ENCODE peak calls at places on chromosomes 12 and 14, in nine cellular contexts. N is A549; X is Panc1; C is neural progenitor cell; G is CD8-positive, alpha-beta memory T cell; K is aorta; Y is breast epithelium; Z is SK-N-SH; V is body of pancreas. W is an unnamed sample.
A peak's percentile ranks its signal among the peaks of the same experiment; 100 is the strongest.

GRCh38 chr14:69886843-69887242 is 7.6 kb downstream of the SMOC1 start:
- DNase-seq in N (no peak), X (no peak), C (no peak), G (no peak), K (no peak), Y (no peak), Z (no peak), V (no peak), W (no peak)

GRCh38 chr12:14839262-14839661 is 4.1 kb downstream of the ART4 start:
- DNase-seq in N (no peak), X (no peak), C (no peak), G (no peak), K (no peak), Y (no peak), Z (no peak), V (no peak), W (no peak)

GRCh38 chr12:128715485-128715884 is 108.3 kb downstream of the SLC15A4 start:
- DNase-seq in N (no peak), X (no peak), C (no peak), G (no peak), K (no peak), Y (no peak), Z (no peak), V (no peak), W (no peak)

GRCh38 chr12:12939888-12940287 is 12.1 kb downstream of the GPRC5D start:
- DNase-seq in N (no peak), X (no peak), C (no peak), G (no peak), K (no peak), Y (no peak), Z (no peak), V (no peak), W (no peak)

GRCh38 chr14:30445852-30446251 is 113.1 kb upstream of the G2E3 start:
- DNase-seq in N (no peak), X (no peak), C (no peak), G (no peak), K (no peak), Y (no peak), Z (no peak), V (no peak), W (no peak)

GRCh38 chr14:78790262-78790661 is 620.1 kb downstream of the NRXN3 start:
- DNase-seq in N (no peak), X (no peak), C (peak; percentile 37), G (no peak), K (no peak), Y (no peak), Z (no peak), V (no peak), W (no peak)

GRCh38 chr12:120774169-120774916 is 48.7 kb downstream of the ACADS start:
- DNase-seq in N (no peak), X (no peak), C (no peak), G (no peak), K (no peak), Y (no peak), Z (no peak), V (no peak), W (no peak)

GRCh38 chr12:18749381-18749957 is 11.6 kb downstream of the CAPZA3 start:
- DNase-seq in N (no peak), X (no peak), C (no peak), G (no peak), K (no peak), Y (no peak), Z (no peak), V (no peak), W (no peak)

GRCh38 chr14:54650331-54651017 is 83.5 kb downstream of the SAMD4A start:
- DNase-seq in N (peak; percentile 21), X (no peak), C (no peak), G (no peak), K (peak; percentile 78), Y (no peak), Z (no peak), V (no peak), W (no peak)

GRCh38 chr12:76765598-76765997 is 1.7 kb downstream of the ZDHHC17 start:
- DNase-seq in N (no peak), X (no peak), C (no peak), G (no peak), K (no peak), Y (no peak), Z (no peak), V (no peak), W (no peak)
- H3K4me1 ChIP-seq in N (peaks cover 14% of the 10 kb centered on the region), X (peaks cover 5% of the 10 kb centered on the region), C (peaks cover 11% of the 10 kb centered on the region), G (peaks cover 23% of the 10 kb centered on the region), K (peaks cover 2% of the 10 kb centered on the region), Y (peaks cover 6% of the 10 kb centered on the region), Z (peaks cover 12% of the 10 kb centered on the region), V (peaks cover 36% of the 10 kb centered on the region), W (no peaks in the 10 kb centered on the region)

GRCh38 chr12:121812320-121812871 is 8.6 kb downstream of the SETD1B start:
- DNase-seq in N (peak; percentile 92), X (no peak), C (peak; percentile 88), G (no peak), K (peak; percentile 90), Y (peak; percentile 81), Z (peak; percentile 95), V (peak; percentile 84), W (peak; percentile 61)
- H3K4me1 ChIP-seq in N (peaks cover 32% of the 10 kb centered on the region), X (peaks cover 22% of the 10 kb centered on the region), C (peaks cover 16% of the 10 kb centered on the region), G (peaks cover 41% of the 10 kb centered on the region), K (no peaks in the 10 kb centered on the region), Y (peaks cover 9% of the 10 kb centered on the region), Z (peaks cover 18% of the 10 kb centered on the region), V (peaks cover 49% of the 10 kb centered on the region), W (peaks cover 6% of the 10 kb centered on the region)

GRCh38 chr12:2248087-2248900 is 195.5 kb downstream of the CACNA1C start:
- DNase-seq in N (no peak), X (no peak), C (no peak), G (no peak), K (no peak), Y (no peak), Z (peak; percentile 47), V (no peak), W (no peak)
- H3K4me1 ChIP-seq in N (no peaks in the 10 kb centered on the region), X (no peaks in the 10 kb centered on the region), C (peaks cover 37% of the 10 kb centered on the region), G (no peaks in the 10 kb centered on the region), K (no peaks in the 10 kb centered on the region), Y (no peaks in the 10 kb centered on the region), Z (peaks cover 39% of the 10 kb centered on the region), V (no peaks in the 10 kb centered on the region), W (no peaks in the 10 kb centered on the region)

GRCh38 chr12:31499567-31499966 is 91.4 kb downstream of the DENND5B start:
- DNase-seq in N (no peak), X (no peak), C (no peak), G (no peak), K (no peak), Y (no peak), Z (no peak), V (no peak), W (no peak)
- H3K4me1 ChIP-seq in N (peaks cover 63% of the 10 kb centered on the region), X (peaks cover 36% of the 10 kb centered on the region), C (peaks cover 12% of the 10 kb centered on the region), G (no peaks in the 10 kb centered on the region), K (no peaks in the 10 kb centered on the region), Y (no peaks in the 10 kb centered on the region), Z (peaks cover 27% of the 10 kb centered on the region), V (peaks cover 12% of the 10 kb centered on the region), W (peaks cover 8% of the 10 kb centered on the region)

GRCh38 chr14:64686216-64686615 is 18.0 kb upstream of the PLEKHG3 start:
- DNase-seq in N (no peak), X (no peak), C (no peak), G (no peak), K (no peak), Y (no peak), Z (no peak), V (no peak), W (no peak)

GRCh38 chr14:64688028-64688427 is 16.2 kb upstream of the PLEKHG3 start:
- DNase-seq in N (no peak), X (no peak), C (no peak), G (no peak), K (no peak), Y (no peak), Z (no peak), V (no peak), W (no peak)

GRCh38 chr14:64683264-64683663 is 21.0 kb upstream of the PLEKHG3 start:
- DNase-seq in N (no peak), X (no peak), C (peak; percentile 34), G (no peak), K (no peak), Y (no peak), Z (no peak), V (no peak), W (no peak)

GRCh38 chr14:64684091-64684490 is 20.1 kb upstream of the PLEKHG3 start:
- DNase-seq in N (no peak), X (no peak), C (no peak), G (no peak), K (no peak), Y (no peak), Z (no peak), V (peak; percentile 69), W (peak; percentile 38)

DNA sequence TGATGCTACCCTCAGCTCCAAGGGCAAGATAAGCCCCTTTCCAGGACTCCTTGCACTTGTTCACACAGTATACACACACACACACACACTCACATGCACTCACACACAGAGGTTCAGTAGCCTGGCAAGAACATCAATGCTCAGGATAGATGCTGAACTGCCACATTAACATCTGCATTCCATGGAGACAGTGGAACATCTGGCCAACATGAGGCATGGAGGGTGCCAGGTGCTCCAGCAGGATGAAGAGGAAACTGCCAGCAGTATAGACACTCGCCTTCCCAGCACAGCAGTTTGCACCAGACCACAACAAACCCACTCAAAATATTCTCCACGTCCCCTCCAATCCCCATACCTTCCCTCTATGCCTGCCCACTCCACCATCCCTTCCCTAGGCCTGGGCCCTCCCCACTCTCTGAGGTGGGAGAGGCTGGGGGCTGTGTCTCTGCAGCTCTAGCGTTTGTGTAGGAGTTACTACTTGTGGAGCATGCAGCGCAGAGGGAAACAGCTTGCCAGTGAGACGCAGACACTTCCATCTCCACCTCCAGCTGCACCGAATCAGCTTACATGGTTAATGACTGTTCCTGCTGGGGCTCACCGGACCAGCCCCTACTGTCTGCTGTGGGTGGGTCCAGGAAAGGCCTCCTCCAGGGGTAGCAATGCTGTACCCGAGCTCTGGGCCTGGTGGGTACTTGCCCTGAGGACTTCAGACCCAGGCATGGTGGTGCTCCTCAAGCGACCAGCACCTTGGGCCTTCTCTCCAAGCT is 18.7 kb upstream of the PLEKHG3 start:
- DNase-seq in N (no peak), X (no peak), C (peak; percentile 36), G (no peak), K (no peak), Y (no peak), Z (peak; percentile 31), V (no peak), W (no peak)
- H3K4me1 ChIP-seq in N (peaks cover 18% of the 10 kb centered on the region), X (no peaks in the 10 kb centered on the region), C (peaks cover 23% of the 10 kb centered on the region), G (peaks cover 12% of the 10 kb centered on the region), K (no peaks in the 10 kb centered on the region), Y (no peaks in the 10 kb centered on the region), Z (no peaks in the 10 kb centered on the region), V (peaks cover 43% of the 10 kb centered on the region), W (peaks cover 4% of the 10 kb centered on the region)

GRCh38 chr14:22601456-22601855 is 3.4 kb downstream of the ABHD4 start:
- DNase-seq in N (no peak), X (no peak), C (no peak), G (no peak), K (no peak), Y (no peak), Z (no peak), V (no peak), W (no peak)
- H3K4me1 ChIP-seq in N (peaks cover 77% of the 10 kb centered on the region), X (peaks cover 6% of the 10 kb centered on the region), C (peaks cover 14% of the 10 kb centered on the region), G (peaks cover 10% of the 10 kb centered on the region), K (no peaks in the 10 kb centered on the region), Y (no peaks in the 10 kb centered on the region), Z (peaks cover 6% of the 10 kb centered on the region), V (peaks cover 21% of the 10 kb centered on the region), W (peaks cover 2% of the 10 kb centered on the region)

W was measured in BE2C.